ENCODE peak calls at places on chromosomes 4 and X, in nine cellular contexts. N is keratinocyte; L is uterus; A is GM04504; P is LHCN-M2; B is stimulated activated CD8-positive, alpha-beta memory T cell treated with anti-CD3 and anti-CD28 coated beads, Interleukin-15, amount 100 ng/mL, for 4 hours; X is AG04449; C is fibroblast of mammary gland; F is NT2/D1. Z is an unnamed sample.

GRCh38 chrX:110394653-110395052 is 36.0 kb downstream of the RTL9 start:
- DNase-seq in N (peak), L (no peak), A (no peak), P (peak), B (no peak), X (no peak), C (peak), F (no peak), Z (no peak)

GRCh38 chr4:187865914-187866313 is 129.7 kb upstream of the ZFP42 start:
- DNase-seq in N (no peak), L (no peak), A (no peak), P (no peak), B (no peak), X (no peak), C (no peak), F (no peak), Z (no peak)

GRCh38 chr4:156362581-156362980 is 408.9 kb upstream of the CTSO start:
- DNase-seq in N (no peak), L (no peak), A (no peak), P (peak), B (no peak), X (no peak), C (peak), F (no peak), Z (no peak)

GRCh38 chrX:130637591-130637990 is 235.8 kb downstream of the RBMX2 start:
- DNase-seq in N (no peak), L (no peak), A (no peak), P (peak), B (no peak), X (peak), C (peak), F (no peak), Z (no peak)

GRCh38 chr4:94419956-94420355 is 31.8 kb upstream of the PDLIM5 start:
- DNase-seq in N (peak), L (no peak), A (no peak), P (peak), B (no peak), X (no peak), C (peak), F (no peak), Z (no peak)

GRCh38 chr4:95507147-95507546 is 41.6 kb downstream of the UNC5C start:
- DNase-seq in N (no peak), L (no peak), A (no peak), P (peak), B (no peak), X (no peak), C (no peak), F (no peak), Z (no peak)

GRCh38 chr4:86968477-86969015 is 33.7 kb downstream of the AFF1 start:
- DNase-seq in N (no peak), L (no peak), A (no peak), P (no peak), B (no peak), X (no peak), C (no peak), F (no peak), Z (no peak)

GRCh38 chrX:120749141-120749846 is 119.4 kb upstream of the C1GALT1C1 start:
- DNase-seq in N (no peak), L (no peak), A (no peak), P (peak), B (no peak), X (no peak), C (no peak), F (no peak), Z (no peak)

GRCh38 chr4:83905952-83906351 is 370.0 kb downstream of the GPAT3 start:
- DNase-seq in N (no peak), L (no peak), A (no peak), P (peak), B (no peak), X (no peak), C (no peak), F (peak), Z (no peak)

Z was measured in lower leg skin.